ENCODE peak calls at places on chromosomes 12 and 14, in ten cellular contexts. Q is right lobe of liver, M is body of pancreas, G is stomach, I is Peyer's patch, K is K562, W is esophagus squamous epithelium, N is sigmoid colon, F is uterus, C is suprapubic skin. R is an unnamed sample.
A peak's percentile ranks its signal among the peaks of the same experiment; 100 is the strongest.

GRCh38 chr12:99435095-99435791 is 212.3 kb upstream of the GARIN6 start:
- DNase-seq in Q (no peak), M (no peak), G (no peak), I (no peak), K (no peak), W (no peak), N (no peak), F (no peak), C (no peak), R (no peak)

GRCh38 chr12:14959126-14959440 is 2.3 kb downstream of the ARHGDIB start:
- DNase-seq in Q (no peak), M (no peak), G (no peak), I (no peak), K (no peak), W (no peak), N (no peak), F (no peak), C (no peak), R (no peak)

GRCh38 chr12:85266391-85266790 is 13.6 kb upstream of the ALX1 start:
- DNase-seq in Q (no peak), M (no peak), G (no peak), I (no peak), K (no peak), W (no peak), N (no peak), F (no peak), C (no peak), R (no peak)

GRCh38 chr14:36807727-36808126 is 146.1 kb downstream of the PAX9 start:
- DNase-seq in Q (no peak), M (no peak), G (no peak), I (no peak), K (no peak), W (no peak), N (no peak), F (no peak), C (no peak), R (no peak)

GRCh38 chr12:123533672-123534643 is at the start of gene RILPL1:
- DNase-seq in Q (peak; percentile 60), M (peak; percentile 52), G (peak; percentile 41), I (peak; percentile 64), K (peak; percentile 96), W (no peak), N (peak; percentile 81), F (peak; percentile 70), C (peak; percentile 85), R (peak; percentile 89)

GRCh38 chr12:102347761-102348160 is 132.6 kb downstream of the IGF1 start:
- DNase-seq in Q (no peak), M (no peak), G (no peak), I (no peak), K (no peak), W (no peak), N (no peak), F (peak; percentile 26), C (no peak), R (no peak)

GRCh38 chr12:101795786-101796185 is 35.0 kb downstream of the GNPTAB start:
- DNase-seq in Q (no peak), M (no peak), G (no peak), I (no peak), K (no peak), W (no peak), N (no peak), F (no peak), C (no peak), R (no peak)

GRCh38 chr12:116319851-116320621 is 42.5 kb upstream of the MED13L start:
- DNase-seq in Q (no peak), M (peak; percentile 30), G (no peak), I (peak; percentile 63), K (no peak), W (no peak), N (peak; percentile 96), F (peak; percentile 81), C (no peak), R (peak; percentile 89)

GRCh38 chr14:56274556-56274955 is 156.3 kb downstream of the PELI2 start:
- DNase-seq in Q (no peak), M (no peak), G (no peak), I (no peak), K (no peak), W (no peak), N (no peak), F (no peak), C (no peak), R (no peak)

GRCh38 chr12:96578526-96579125 is 89.2 kb downstream of the CFAP54 start:
- DNase-seq in Q (no peak), M (no peak), G (no peak), I (no peak), K (peak; percentile 10), W (no peak), N (no peak), F (no peak), C (no peak), R (no peak)

GRCh38 chr12:101243074-101243473 is 33.0 kb upstream of the SLC5A8 start:
- DNase-seq in Q (no peak), M (no peak), G (no peak), I (no peak), K (no peak), W (no peak), N (no peak), F (no peak), C (no peak), R (no peak)

GRCh38 chr14:89386214-89386886 is 30.7 kb downstream of the FOXN3 start:
- DNase-seq in Q (no peak), M (peak; percentile 52), G (no peak), I (peak; percentile 80), K (no peak), W (no peak), N (peak; percentile 54), F (no peak), C (no peak), R (peak; percentile 15)

GRCh38 chr14:64438181-64438839 is 27.0 kb upstream of the AKAP5 start:
- DNase-seq in Q (no peak), M (no peak), G (no peak), I (no peak), K (no peak), W (no peak), N (no peak), F (no peak), C (no peak), R (peak; percentile 15)

GRCh38 chr12:95390192-95390591 is 83.8 kb upstream of the METAP2 start:
- DNase-seq in Q (no peak), M (no peak), G (no peak), I (no peak), K (no peak), W (no peak), N (no peak), F (no peak), C (no peak), R (no peak)

GRCh38 chr14:68816183-68816942 is 23.5 kb upstream of the ZFP36L1 start:
- DNase-seq in Q (peak; percentile 92), M (peak; percentile 92), G (peak; percentile 91), I (peak; percentile 96), K (peak; percentile 84), W (peak; percentile 51), N (peak; percentile 96), F (peak; percentile 90), C (peak; percentile 96), R (peak; percentile 98)
- TF ChIP-seq CTCF in Q (peak; percentile 96), M (peak; percentile 99), G (peak; percentile 82), I (peak; percentile 95), K (peak; percentile 84), W (peak; percentile 95), N (peak; percentile 92), F (peak; percentile 97), C (peak; percentile 91), R (no peak)

GRCh38 chr12:49672351-49673181 is 34.6 kb downstream of the FMNL3 start:
- DNase-seq in Q (no peak), M (no peak), G (no peak), I (no peak), K (no peak), W (no peak), N (peak; percentile 61), F (no peak), C (no peak), R (no peak)

GRCh38 chr12:49675137-49675536 is 32.1 kb downstream of the FMNL3 start:
- DNase-seq in Q (no peak), M (no peak), G (no peak), I (peak; percentile 44), K (no peak), W (no peak), N (no peak), F (no peak), C (no peak), R (no peak)

GRCh38 chr12:49674318-49674985 is 32.8 kb downstream of the FMNL3 start:
- DNase-seq in Q (no peak), M (no peak), G (no peak), I (peak; percentile 34), K (no peak), W (no peak), N (no peak), F (no peak), C (no peak), R (no peak)

GRCh38 chr12:49671051-49671765 is 36.0 kb downstream of the FMNL3 start:
- DNase-seq in Q (no peak), M (no peak), G (peak; percentile 54), I (peak; percentile 77), K (no peak), W (no peak), N (peak; percentile 60), F (no peak), C (no peak), R (no peak)

GRCh38 chr12:49673446-49674317 is 33.5 kb downstream of the FMNL3 start:
- DNase-seq in Q (peak; percentile 63), M (peak; percentile 92), G (peak; percentile 92), I (peak; percentile 86), K (peak; percentile 87), W (peak; percentile 26), N (peak; percentile 98), F (peak; percentile 93), C (peak; percentile 93), R (peak; percentile 97)
- TF ChIP-seq POLR2A in Q (peak; percentile 50), M (peak; percentile 73), G (no peak), I (no peak), K (peak; percentile 55), W (no peak), N (peak; percentile 54), F (peak; percentile 93), C (peak; percentile 38), R (no peak)

GRCh38 chr14:96698846-96699543 is 98.2 kb upstream of the VRK1 start:
- DNase-seq in Q (no peak), M (no peak), G (no peak), I (no peak), K (peak; percentile 47), W (no peak), N (no peak), F (no peak), C (no peak), R (no peak)
- TF ChIP-seq CTCF in Q (no peak), M (no peak), G (no peak), I (no peak), K (peak; percentile 21), W (no peak), N (no peak), F (no peak), C (no peak), R (no peak)

DNA sequence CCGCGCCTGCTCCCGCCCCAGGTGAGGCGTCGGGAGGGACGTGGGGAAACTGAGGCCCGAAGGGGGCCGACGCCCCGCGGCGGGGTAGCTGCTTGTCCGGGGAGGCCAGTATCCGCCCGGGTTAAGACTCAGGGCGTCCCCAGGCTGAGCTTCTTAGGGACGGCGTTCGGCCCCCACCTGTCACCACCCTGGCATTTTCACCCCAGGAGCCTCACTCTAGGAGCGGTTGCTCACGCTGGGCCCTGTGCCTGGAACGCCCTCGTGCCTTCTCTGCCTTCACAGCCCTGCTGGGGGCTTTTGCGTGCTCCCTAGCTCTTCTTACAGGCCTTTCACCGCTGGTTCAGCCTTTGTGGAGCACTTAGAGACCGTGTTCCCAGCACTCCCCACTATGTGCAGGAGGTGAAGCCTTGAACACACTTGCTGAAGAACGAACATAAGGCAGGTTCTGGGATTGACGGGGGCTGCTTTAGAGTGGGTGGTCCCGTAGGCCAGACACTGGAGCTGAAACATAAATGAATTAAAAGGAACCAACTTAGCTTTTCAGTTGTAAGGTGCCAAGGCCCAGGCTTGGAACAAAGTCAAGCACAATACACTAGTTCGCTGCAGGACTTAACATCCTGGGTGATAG is 601 bp downstream of the ZNF839 start:
- DNase-seq in Q (peak; percentile 62), M (peak; percentile 64), G (peak; percentile 49), I (peak; percentile 64), K (peak; percentile 63), W (no peak), N (peak; percentile 84), F (peak; percentile 53), C (no peak), R (no peak)
- TF ChIP-seq POLR2A in Q (no peak), M (peak; percentile 52), G (no peak), I (no peak), K (no peak), W (no peak), N (no peak), F (no peak), C (no peak), R (no peak)

R was measured in lower leg skin.